ENCODE peak calls at places on chromosomes 16 and 17, in five cellular contexts. V is breast epithelium, T is AG04450, F is esophagus squamous epithelium, S is thoracic aorta. B is an unnamed sample. For H3K27me3, the result is how much of the 10 kb centered on the place peaks cover.

GRCh38 chr16:72921620-72922019 is 126.3 kb downstream of the ZFHX3 start:
- DNase-seq in V (no peak), F (no peak), T (no peak), S (no peak), B (no peak)

GRCh38 chr17:76314392-76315227 is 6.5 kb upstream of the QRICH2 start:
- DNase-seq in T (peak), V (no peak), S (no peak), F (no peak), B (no peak)

GRCh38 chr17:18235743-18236256 is 10.4 kb downstream of the LLGL1 start:
- DNase-seq in F (no peak), V (peak), S (no peak), T (no peak), B (no peak)

GRCh38 chr16:88784074-88784855 is 755 bp downstream of the PIEZO1 start:
- DNase-seq in T (no peak), S (no peak), V (peak), F (no peak), B (no peak)

GRCh38 chr17:30454635-30455034 is 22.6 kb upstream of the GOSR1 start:
- DNase-seq in F (no peak), S (no peak), T (no peak), V (no peak), B (no peak)

GRCh38 chr16:57959804-57960203 is 11.1 kb downstream of the CNGB1 start:
- DNase-seq in V (no peak), S (no peak), T (no peak), F (no peak), B (no peak)

GRCh38 chr16:79823644-79824043 is 223.1 kb upstream of the MAF start:
- DNase-seq in F (no peak), S (no peak), V (no peak), T (no peak), B (no peak)

GRCh38 chr17:28959471-28959871 is 8.2 kb upstream of the PHF12 start:
- DNase-seq in S (no peak), T (no peak), F (no peak), V (no peak), B (no peak)

GRCh38 chr17:2094891-2095535 is 40.1 kb downstream of the HIC1 start:
- DNase-seq in T (no peak), V (peak), S (no peak), F (no peak), B (no peak)

DNA sequence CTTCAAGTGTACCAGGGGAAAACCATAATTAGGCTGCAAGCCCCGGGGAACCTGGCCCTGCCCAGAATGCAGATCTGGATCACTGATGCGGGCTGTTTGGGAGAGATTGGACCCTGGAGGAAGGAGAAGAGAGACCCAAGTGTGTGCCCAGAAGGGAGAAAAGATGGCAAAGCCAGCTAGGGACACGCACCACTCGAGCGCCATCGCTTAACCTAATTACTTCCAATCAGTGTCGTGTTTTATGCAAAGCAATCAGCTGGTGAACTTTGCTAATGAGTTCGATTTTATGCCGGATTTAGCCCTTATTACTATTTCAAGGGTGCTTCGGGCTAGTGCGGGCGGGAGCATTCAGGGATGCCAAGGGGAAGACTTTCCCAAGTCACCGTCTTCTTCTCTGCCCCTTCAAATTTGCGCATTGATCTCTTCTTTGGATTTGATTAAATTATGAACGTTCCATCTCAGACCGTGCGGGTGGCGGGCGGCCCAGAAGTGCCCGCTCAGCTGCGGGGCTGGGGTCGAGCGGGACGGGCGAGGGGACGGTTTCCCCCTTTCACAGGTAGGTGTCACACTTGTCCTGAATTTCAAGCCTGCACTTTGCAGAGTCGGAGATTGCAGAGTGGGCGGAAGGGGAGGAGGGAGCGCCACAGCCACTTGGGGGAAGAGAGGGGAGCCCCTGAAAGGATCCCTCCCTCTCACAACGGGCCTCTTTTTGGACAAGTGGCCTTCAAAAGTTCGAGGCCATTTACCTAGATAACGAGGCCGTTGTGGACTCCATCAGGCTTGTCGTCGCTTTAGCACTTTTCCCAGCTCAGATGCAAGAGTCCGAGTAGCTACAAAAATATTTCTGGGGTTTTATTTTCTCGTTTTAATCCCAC is 4.1 kb downstream of the IRX5 start:
- DNase-seq in S (no peak), T (no peak), F (no peak), V (peak), B (no peak)
- TF ChIP-seq CTCF in S (no peak), T (no peak), F (peak), V (no peak), B (no peak)

GRCh38 chr17:81084691-81085419 is 49.9 kb downstream of the BAIAP2 start:
- DNase-seq in T (no peak), S (no peak), F (no peak), V (no peak), B (no peak)
- H3K27me3 ChIP-seq in T (under half), S (under half), F (under half), V (under half), B (under half)

GRCh38 chr17:82915010-82915696 is 75.3 kb upstream of the ZNF750 start:
- DNase-seq in T (no peak), S (no peak), F (no peak), V (no peak), B (no peak)

GRCh38 chr17:82915697-82916027 is 75.8 kb upstream of the ZNF750 start:
- DNase-seq in V (no peak), F (no peak), T (no peak), S (no peak), B (no peak)

GRCh38 chr17:82920150-82920549 is 80.3 kb upstream of the ZNF750 start:
- DNase-seq in F (no peak), T (no peak), V (no peak), S (no peak), B (no peak)

GRCh38 chr17:82918508-82918907 is 78.7 kb upstream of the ZNF750 start:
- DNase-seq in S (no peak), F (no peak), V (no peak), T (no peak), B (no peak)

GRCh38 chr17:82917656-82918345 is 78.0 kb upstream of the ZNF750 start:
- DNase-seq in F (no peak), T (no peak), S (no peak), V (no peak), B (peak)
- TF ChIP-seq CTCF in F (peak), T (peak), S (peak), V (no peak), B (peak)

GRCh38 chr16:21228473-21228872 is 5.0 kb upstream of the ANKS4B start:
- DNase-seq in V (no peak), T (no peak), S (no peak), F (no peak), B (no peak)

GRCh38 chr16:21236831-21237230 is 3.3 kb downstream of the ANKS4B start:
- DNase-seq in T (no peak), V (no peak), S (no peak), F (no peak), B (no peak)

GRCh38 chr16:21235199-21235585 is 1.7 kb downstream of the ANKS4B start:
- DNase-seq in T (no peak), V (no peak), F (no peak), S (no peak), B (no peak)

GRCh38 chr16:21233521-21234150 is at the start of gene ANKS4B:
- DNase-seq in V (no peak), S (no peak), T (no peak), F (no peak), B (no peak)

DNA sequence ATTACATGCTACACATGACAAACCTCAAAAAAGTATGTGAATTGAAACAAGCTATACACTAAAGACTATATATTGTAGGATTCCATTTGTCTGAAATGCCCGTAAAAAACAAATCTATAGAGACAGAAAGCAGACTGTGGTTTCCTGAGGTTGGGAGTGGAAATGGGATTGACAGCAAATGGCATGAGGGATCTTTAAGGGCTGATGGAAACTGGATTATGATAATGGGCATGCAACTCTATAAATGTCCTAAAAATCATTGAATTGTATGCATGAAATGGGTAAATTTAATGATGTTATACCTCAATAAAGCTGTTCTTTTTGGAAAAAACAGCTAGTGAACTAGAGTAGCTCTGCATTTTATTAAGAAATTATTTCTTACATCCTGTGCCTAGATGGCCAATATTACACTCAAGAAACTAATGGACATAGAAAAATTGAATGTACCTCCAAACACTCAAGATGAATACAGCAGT is 416 bp upstream of the ANKS4B start:
- DNase-seq in F (no peak), S (no peak), T (no peak), V (no peak), B (no peak)
- H3K27me3 ChIP-seq in F (half or more), S (under half), T (under half), V (under half), B (under half)

GRCh38 chr16:78249056-78249455 is 149.6 kb downstream of the WWOX start:
- DNase-seq in S (no peak), T (no peak), F (no peak), V (no peak), B (no peak)
- TF ChIP-seq CTCF in S (no peak), T (no peak), F (no peak), V (no peak), B (no peak)

GRCh38 chr16:86061318-86061695 is 162.3 kb downstream of the IRF8 start:
- DNase-seq in F (no peak), V (no peak), T (no peak), S (no peak), B (no peak)

GRCh38 chr16:86063696-86064405 is 164.9 kb downstream of the IRF8 start:
- DNase-seq in T (no peak), F (no peak), S (no peak), V (no peak), B (no peak)

GRCh38 chr16:86062271-86062965 is 163.5 kb downstream of the IRF8 start:
- DNase-seq in S (no peak), V (no peak), T (no peak), F (no peak), B (no peak)

GRCh38 chr16:86060381-86061317 is 161.7 kb downstream of the IRF8 start:
- DNase-seq in T (no peak), F (no peak), S (no peak), V (no peak), B (no peak)

DNA sequence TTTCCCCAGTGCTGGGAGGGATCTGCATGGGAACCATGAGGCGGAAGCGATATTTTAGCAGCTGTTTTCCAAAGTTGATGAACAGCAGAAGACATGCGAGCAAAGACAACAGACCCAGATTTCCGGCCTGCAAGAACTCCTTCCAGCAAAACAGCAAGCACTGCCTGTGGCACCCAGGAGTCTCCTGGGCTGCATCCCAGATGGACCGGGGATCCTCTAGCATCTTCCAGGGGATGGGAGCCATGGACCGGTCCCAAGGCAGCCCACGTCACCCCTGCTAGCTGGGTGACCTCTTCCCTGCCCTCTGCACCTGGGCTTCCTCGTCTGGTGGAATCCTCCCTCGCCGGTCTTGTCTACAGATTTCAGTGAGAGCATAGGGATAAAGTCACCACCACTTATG is 162.8 kb downstream of the IRF8 start:
- DNase-seq in F (no peak), S (no peak), V (no peak), T (no peak), B (no peak)
- H3K27me3 ChIP-seq in F (under half), S (under half), V (under half), T (under half), B (under half)

GRCh38 chr16:77946834-77947233 is 75.5 kb upstream of the CLEC3A start:
- DNase-seq in F (no peak), T (no peak), V (no peak), S (no peak), B (no peak)

GRCh38 chr16:77949445-77949844 is 72.9 kb upstream of the CLEC3A start:
- DNase-seq in V (no peak), F (no peak), S (no peak), T (no peak), B (no peak)

GRCh38 chr16:77955127-77955526 is 67.2 kb upstream of the CLEC3A start:
- DNase-seq in S (no peak), V (no peak), F (no peak), T (no peak), B (no peak)

GRCh38 chr16:77956231-77956630 is 66.1 kb upstream of the CLEC3A start:
- DNase-seq in S (no peak), T (no peak), F (no peak), V (no peak), B (no peak)

DNA sequence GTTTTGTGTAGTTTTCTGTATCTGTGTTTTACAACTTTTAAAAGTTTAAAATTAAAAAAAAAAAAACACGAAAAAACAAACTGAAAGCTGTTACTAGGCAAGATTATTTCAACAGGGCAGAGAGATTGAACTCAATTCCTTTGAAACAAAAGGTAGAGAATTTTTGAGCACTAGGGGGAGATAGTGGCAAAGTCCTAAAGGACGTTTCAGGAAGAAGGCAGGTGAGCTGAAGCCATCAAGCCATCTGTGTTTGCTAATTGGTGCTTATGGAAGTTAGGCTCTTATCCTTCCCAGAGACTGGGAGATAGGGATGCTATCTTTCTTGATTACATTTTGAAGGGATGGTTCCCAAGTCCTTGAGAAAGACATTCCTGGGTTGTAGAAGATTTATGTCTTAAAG is 70.6 kb upstream of the CLEC3A start:
- DNase-seq in V (no peak), F (no peak), S (no peak), T (no peak), B (no peak)
- TF ChIP-seq CTCF in V (no peak), F (no peak), S (peak), T (peak), B (no peak)

GRCh38 chr16:8585942-8586341 is 4.4 kb downstream of the TMEM114 start:
- DNase-seq in S (no peak), F (no peak), T (no peak), V (no peak), B (no peak)
- H3K27me3 ChIP-seq in S (under half), F (half or more), T (under half), V (under half), B (under half)

B was measured in CD4-positive, alpha-beta T cell.